ENCODE peak calls at places on chromosomes 5 and 9, in seven cellular contexts. X is NCI-H1092; H is ureter; S is ACHN; W is uterus; Z is NCI-H1048; E is activated CD4-positive, alpha-beta T cell treated with anti-CD3 and anti-CD28 coated beads for 24 hours. O is an unnamed sample.

GRCh38 chr9:34139477-34140146 is 13.1 kb upstream of the DCAF12 start:
- DNase-seq in S (peak), X (no peak), Z (no peak), E (no peak), H (peak), W (no peak), O (no peak)

GRCh38 chr5:34496258-34496657 is 159.9 kb upstream of the RAI14 start:
- DNase-seq in S (no peak), W (peak), E (no peak), H (no peak), Z (no peak), X (no peak), O (no peak)

GRCh38 chr5:126746290-126746689 is 30.6 kb upstream of the LMNB1 start:
- DNase-seq in X (no peak), H (no peak), S (no peak), E (no peak), W (no peak), Z (no peak), O (no peak)

GRCh38 chr5:82072138-82072537 is 100.3 kb downstream of the ATG10 start:
- DNase-seq in Z (no peak), X (no peak), W (no peak), S (no peak), E (no peak), H (no peak), O (no peak)

GRCh38 chr5:125209650-125210049 is 463.2 kb upstream of the ZNF608 start:
- DNase-seq in X (no peak), S (no peak), W (no peak), E (no peak), H (no peak), Z (no peak), O (no peak)

GRCh38 chr5:154467655-154468354 is 10.2 kb downstream of the HAND1 start:
- DNase-seq in H (peak), S (peak), X (peak), Z (peak), E (peak), W (peak), O (peak)

GRCh38 chr5:87229780-87230179 is 37.9 kb upstream of the RASA1 start:
- DNase-seq in S (no peak), Z (no peak), E (no peak), X (no peak), W (no peak), H (no peak), O (no peak)

GRCh38 chr5:172608773-172609172 is 32.3 kb upstream of the NEURL1B start:
- DNase-seq in X (no peak), Z (no peak), E (no peak), H (no peak), W (no peak), S (no peak), O (no peak)

GRCh38 chr9:130847306-130848217 is 12.5 kb downstream of the ABL1 start:
- DNase-seq in W (peak), H (peak), S (peak), Z (no peak), X (no peak), E (no peak), O (no peak)

GRCh38 chr9:5593904-5594303 is 35.0 kb upstream of the RIC1 start:
- DNase-seq in E (no peak), X (no peak), H (no peak), W (no peak), S (no peak), Z (no peak), O (no peak)

GRCh38 chr9:72675586-72675985 is 154.2 kb downstream of the TMC1 start:
- DNase-seq in S (no peak), H (no peak), Z (no peak), W (no peak), X (no peak), E (no peak), O (no peak)

O was measured in activated CD4-positive, CD25-positive, alpha-beta regulatory T cell treated with anti-CD3 and anti-CD28 coated beads, Interleukin-2, amount 50 U/mL, for 16 hours.